ENCODE peak calls at places on chromosome 11, in six cellular contexts. U is K562, E is SK-N-SH, P is upper lobe of left lung, O is endothelial cell of umbilical vein, G is HCT116. Y is an unnamed sample. For H3K9me3 and H3K36me3, the result is how much of the 10 kb centered on the place peaks cover.

GRCh38 chr11:1560011-1560579 is 12.0 kb downstream of the DUSP8 start:
- DNase-seq in U (no peak), E (no peak), P (no peak), O (no peak), G (no peak), Y (peak)

GRCh38 chr11:117815262-117815803 is 9.2 kb downstream of the FXYD2 start:
- DNase-seq in U (no peak), E (no peak), P (peak), O (no peak), G (no peak), Y (peak)

GRCh38 chr11:112941096-112941495 is 20.1 kb upstream of the NCAM1 start:
- DNase-seq in U (no peak), E (no peak), P (no peak), O (no peak), G (no peak), Y (no peak)

GRCh38 chr11:1226981-1227550 is 4.2 kb downstream of the MUC5B start:
- DNase-seq in U (peak), E (peak), P (no peak), O (no peak), G (no peak), Y (peak)

GRCh38 chr11:12669930-12670329 is 4.3 kb upstream of the TEAD1 start:
- DNase-seq in U (no peak), E (no peak), P (no peak), O (no peak), G (no peak), Y (no peak)

GRCh38 chr11:21622995-21623394 is 569.9 kb upstream of the ANO5 start:
- DNase-seq in U (no peak), E (no peak), P (no peak), O (no peak), G (no peak), Y (no peak)

GRCh38 chr11:35654711-35655110 is 7.9 kb upstream of the TRIM44 start:
- DNase-seq in U (no peak), E (no peak), P (no peak), O (no peak), G (no peak), Y (no peak)

GRCh38 chr11:75273989-75274391 is 33.4 kb downstream of the TPBGL start:
- DNase-seq in U (no peak), E (no peak), P (peak), O (no peak), G (no peak), Y (peak)

GRCh38 chr11:129989437-129989836 is 13.2 kb downstream of the PRDM10 start:
- DNase-seq in U (no peak), E (no peak), P (no peak), O (no peak), G (no peak), Y (no peak)

DNA sequence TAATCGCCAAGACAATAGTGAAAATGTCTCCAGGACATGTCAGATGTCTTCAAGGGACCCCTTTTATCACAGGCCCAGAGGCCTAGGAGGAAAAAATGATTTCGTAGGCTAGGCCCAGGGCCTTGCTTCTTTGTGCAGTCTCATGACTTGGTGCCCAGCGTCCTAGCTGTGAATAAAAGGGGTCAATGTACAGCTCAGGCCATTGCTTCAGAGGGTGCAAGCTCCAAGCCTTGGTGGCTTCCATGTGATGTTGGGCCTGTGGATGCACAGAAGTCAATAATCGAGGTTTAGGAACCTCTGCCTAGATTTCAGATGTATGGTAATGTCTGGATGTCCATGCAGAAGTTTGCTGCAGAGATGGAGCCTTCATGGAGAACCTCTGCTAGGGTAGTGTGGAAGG is 20.7 kb upstream of the MTMR2 start:
- DNase-seq in U (no peak), E (no peak), P (no peak), O (no peak), G (no peak), Y (no peak)
- H3K9me3 ChIP-seq in U (under half), E (under half), P (under half), O (under half), G (under half), Y (under half)

GRCh38 chr11:123103326-123103980 is 41.5 kb upstream of the HSPA8 start:
- DNase-seq in U (peak), E (peak), P (peak), O (peak), G (peak), Y (no peak)

DNA sequence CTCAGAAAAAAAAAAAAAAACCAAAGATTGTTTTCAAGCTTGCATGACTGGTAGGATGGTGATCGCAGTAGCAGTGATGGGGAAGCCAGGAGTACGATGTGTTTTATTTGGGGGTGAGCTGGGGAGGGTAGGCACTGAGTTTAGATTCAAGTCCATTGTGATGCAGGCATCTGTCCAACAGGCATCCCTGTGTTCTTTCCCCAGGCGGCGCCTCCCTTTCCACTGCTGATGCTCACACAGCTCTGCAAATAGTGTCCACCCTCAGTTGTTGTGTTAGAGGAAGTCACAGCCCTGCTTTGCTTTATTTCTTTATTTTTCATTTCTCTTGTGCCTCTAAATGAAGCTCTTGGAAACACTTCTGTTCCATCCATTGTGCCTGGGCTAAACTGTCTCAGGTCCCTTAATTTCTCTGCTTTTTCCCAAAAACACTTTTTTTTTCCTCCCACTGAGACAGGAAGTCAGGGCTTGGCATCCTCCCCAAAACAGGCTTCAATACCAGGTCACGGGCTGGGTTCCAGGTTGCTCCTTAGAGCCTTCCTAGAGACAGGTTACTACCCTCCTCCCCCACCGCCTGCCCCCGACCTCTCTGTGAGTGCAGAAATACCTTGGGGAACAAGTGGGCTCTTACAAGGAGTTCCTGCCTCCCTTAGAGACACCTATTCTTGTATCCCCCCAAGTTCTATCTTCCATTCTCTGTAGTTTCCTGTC is 38.6 kb upstream of the HSPA8 start:
- DNase-seq in U (no peak), E (no peak), P (no peak), O (no peak), G (no peak), Y (no peak)
- TF ChIP-seq POLR2AphosphoS5 in U (no peak), E (no peak), P (no peak), O (no peak), G (no peak), Y (no peak)

GRCh38 chr11:47494996-47495855 is 46.3 kb upstream of the RAPSN start:
- DNase-seq in U (no peak), E (no peak), P (no peak), O (no peak), G (no peak), Y (no peak)
- H3K36me3 ChIP-seq in U (half or more), E (under half), P (under half), O (under half), G (under half), Y (under half)

GRCh38 chr11:17371614-17372013 is 16.8 kb downstream of the KCNJ11 start:
- DNase-seq in U (no peak), E (no peak), P (no peak), O (no peak), G (peak), Y (no peak)
- H3K9me3 ChIP-seq in U (under half), E (under half), P (under half), O (under half), G (under half), Y (half or more)

Y was measured in spleen.